ENCODE peak calls at places on chromosome 5, in four cellular contexts. R is LoVo, T is MCF 10A, N is SHP77 treated with DMSO at 0.1 percent for 48 hours. H is an unnamed sample.

GRCh38 chr5:106545325-106545724 is 1125.4 kb downstream of the EFNA5 start:
- DNase-seq in T (peak), R (no peak), N (no peak), H (no peak)

GRCh38 chr5:179227196-179227577 is 118.1 kb downstream of the ADAMTS2 start:
- DNase-seq in T (no peak), N (no peak), R (no peak), H (no peak)

GRCh38 chr5:134252671-134253070 is 26.8 kb upstream of the PPP2CA start:
- DNase-seq in N (no peak), T (peak), R (peak), H (no peak)

GRCh38 chr5:74289238-74289637 is 351.3 kb downstream of the ENC1 start:
- DNase-seq in T (peak), N (no peak), R (no peak), H (no peak)

GRCh38 chr5:130992621-130993020 is 172.4 kb downstream of the HINT1 start:
- DNase-seq in T (no peak), N (no peak), R (no peak), H (no peak)

GRCh38 chr5:30781642-30782041 is 411.8 kb upstream of the CDH6 start:
- DNase-seq in R (no peak), N (no peak), T (no peak), H (no peak)

GRCh38 chr5:95280692-95281091 is 4.2 kb downstream of the MCTP1 start:
- DNase-seq in R (no peak), N (no peak), T (no peak), H (no peak)

GRCh38 chr5:55691265-55692105 is 20.6 kb downstream of the SLC38A9 start:
- DNase-seq in N (peak), R (peak), T (peak), H (peak)

GRCh38 chr5:135160036-135160675 is 126.1 kb upstream of the PITX1 start:
- DNase-seq in T (no peak), N (no peak), R (no peak), H (no peak)

GRCh38 chr5:10315824-10316509 is 8.3 kb upstream of the CMBL start:
- DNase-seq in T (no peak), N (no peak), R (no peak), H (no peak)

GRCh38 chr5:167587768-167588167 is 703.7 kb upstream of the WWC1 start:
- DNase-seq in T (peak), N (no peak), R (peak), H (no peak)

GRCh38 chr5:140024928-140025327 is 18.2 kb downstream of the NRG2 start:
- DNase-seq in T (no peak), N (no peak), R (no peak), H (peak)

GRCh38 chr5:125117556-125117955 is 371.1 kb upstream of the ZNF608 start:
- DNase-seq in N (no peak), T (no peak), R (no peak), H (no peak)

GRCh38 chr5:151772868-151773561 is 1.3 kb downstream of the G3BP1 start:
- DNase-seq in T (no peak), R (peak), N (no peak), H (no peak)

GRCh38 chr5:143261748-143262392 is 141.6 kb downstream of the NR3C1 start:
- DNase-seq in R (no peak), N (no peak), T (peak), H (peak)

GRCh38 chr5:132313961-132314432 is 19.8 kb downstream of the SLC22A4 start:
- DNase-seq in N (no peak), R (no peak), T (no peak), H (no peak)

GRCh38 chr5:111043712-111044506 is 27.6 kb upstream of the TSLP start:
- DNase-seq in R (no peak), T (peak), N (no peak), H (no peak)

GRCh38 chr5:168702511-168702910 is 123.3 kb upstream of the PANK3 start:
- DNase-seq in T (no peak), R (no peak), N (no peak), H (no peak)

GRCh38 chr5:38613992-38614836 is 57.8 kb upstream of the LIFR start:
- DNase-seq in N (no peak), R (no peak), T (no peak), H (no peak)

GRCh38 chr5:122985954-122986721 is 50.4 kb downstream of the PPIC start:
- DNase-seq in R (no peak), N (no peak), T (no peak), H (peak)

GRCh38 chr5:107155667-107156066 is 515.1 kb downstream of the EFNA5 start:
- DNase-seq in T (peak), N (peak), R (no peak), H (no peak)

GRCh38 chr5:5297432-5298067 is 124.9 kb upstream of the ICE1 start:
- DNase-seq in N (no peak), T (no peak), R (no peak), H (no peak)

GRCh38 chr5:113266913-113267227 is 167.9 kb downstream of the TSSK1B start:
- DNase-seq in T (peak), N (no peak), R (no peak), H (no peak)

H was measured in MV-4-11.